ENCODE peak calls at places on chromosomes 1 and 21, in four cellular contexts. One of them, this sample, is unnamed.

GRCh38 chr1:228541725-228542124 is 54.5 kb downstream of the RNF187 start:
- DNase-seq in lower leg skin: no peak
- DNase-seq in heart left ventricle: no peak
- DNase-seq in transverse colon: no peak
- DNase-seq in this sample: no peak

GRCh38 chr1:91745649-91746383 is 140.1 kb downstream of the TGFBR3 start:
- DNase-seq in lower leg skin: no peak
- DNase-seq in heart left ventricle: no peak
- DNase-seq in transverse colon: no peak
- DNase-seq in this sample: no peak

GRCh38 chr1:36880155-36881070 is 153.9 kb downstream of the GRIK3 start:
- DNase-seq in lower leg skin: peak; percentile 6
- DNase-seq in heart left ventricle: no peak
- DNase-seq in transverse colon: no peak
- DNase-seq in this sample: no peak

GRCh38 chr1:205597691-205598314 is 34.0 kb downstream of the ELK4 start:
- DNase-seq in lower leg skin: no peak
- DNase-seq in heart left ventricle: peak; percentile 66
- DNase-seq in transverse colon: no peak
- DNase-seq in this sample: no peak

GRCh38 chr1:224406216-224406615 is 28.4 kb downstream of the WDR26 start:
- DNase-seq in lower leg skin: no peak
- DNase-seq in heart left ventricle: no peak
- DNase-seq in transverse colon: no peak
- DNase-seq in this sample: no peak

GRCh38 chr21:27372381-27372780 is 405.5 kb upstream of the ADAMTS5 start:
- DNase-seq in lower leg skin: no peak
- DNase-seq in heart left ventricle: no peak
- DNase-seq in transverse colon: no peak
- DNase-seq in this sample: no peak

GRCh38 chr1:12745992-12746323 is at the start of gene CFAP107:
- DNase-seq in lower leg skin: no peak
- DNase-seq in heart left ventricle: no peak
- DNase-seq in transverse colon: no peak
- DNase-seq in this sample: peak; percentile 13

GRCh38 chr1:36248250-36248894 is 24.1 kb downstream of the THRAP3 start:
- DNase-seq in lower leg skin: peak; percentile 47
- DNase-seq in heart left ventricle: no peak
- DNase-seq in transverse colon: peak; percentile 53
- DNase-seq in this sample: peak; percentile 81

GRCh38 chr21:44425307-44425894 is 29.9 kb upstream of the LRRC3 start:
- DNase-seq in lower leg skin: no peak
- DNase-seq in heart left ventricle: peak; percentile 50
- DNase-seq in transverse colon: no peak
- DNase-seq in this sample: no peak

GRCh38 chr1:156898151-156898550 is 4.6 kb downstream of the PEAR1 start:
- DNase-seq in lower leg skin: no peak
- DNase-seq in heart left ventricle: peak; percentile 87
- DNase-seq in transverse colon: no peak
- DNase-seq in this sample: no peak

GRCh38 chr1:190436615-190437014 is 41.0 kb downstream of the BRINP3 start:
- DNase-seq in lower leg skin: no peak
- DNase-seq in heart left ventricle: no peak
- DNase-seq in transverse colon: no peak
- DNase-seq in this sample: no peak

DNA sequence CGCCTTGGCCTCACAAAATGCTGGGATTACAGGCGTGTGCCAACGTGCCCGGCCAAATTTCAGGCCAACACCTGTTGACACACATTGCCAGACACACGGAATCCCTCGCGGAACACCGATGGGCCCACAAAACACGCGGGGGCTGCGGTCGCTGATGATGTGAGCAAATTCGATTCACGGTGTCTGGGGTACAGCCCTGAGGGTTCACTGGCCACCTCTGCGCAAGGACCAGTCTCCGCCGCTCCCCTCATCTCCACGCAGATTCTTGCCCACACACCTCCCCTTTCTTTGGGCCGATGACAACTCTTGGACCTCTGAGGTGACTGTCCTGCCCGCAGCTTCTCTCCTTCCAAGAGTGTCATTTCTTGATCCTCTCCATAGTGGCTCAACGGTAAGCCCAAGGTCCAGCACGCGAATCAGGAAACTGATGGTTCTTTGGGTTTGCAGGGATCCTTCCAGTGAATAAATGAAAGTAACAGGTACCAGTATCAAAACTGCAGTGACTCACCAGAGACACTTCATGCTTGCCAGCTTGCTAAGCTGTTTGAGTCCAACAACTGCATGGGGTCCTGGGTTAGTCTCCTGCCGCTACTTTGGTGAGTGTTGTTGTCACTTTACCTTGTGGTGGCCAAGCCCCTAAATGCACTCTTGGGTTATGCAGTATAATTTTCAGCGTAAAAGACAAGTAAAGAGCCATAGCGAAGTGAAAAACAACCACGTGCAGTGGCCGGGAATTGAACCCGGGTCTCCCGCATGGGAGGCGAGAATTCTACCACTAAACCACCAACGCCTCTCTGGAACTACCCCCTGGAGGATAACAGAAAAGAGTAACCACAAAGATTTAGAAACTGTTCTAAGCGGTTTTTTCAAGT is 11.0 kb upstream of the RNU1-3 start:
- DNase-seq in lower leg skin: no peak
- DNase-seq in heart left ventricle: peak; percentile 44
- DNase-seq in transverse colon: peak; percentile 25
- DNase-seq in this sample: peak; percentile 71
- TF ChIP-seq POLR2A in lower leg skin: no peak
- TF ChIP-seq POLR2A in heart left ventricle: no peak
- TF ChIP-seq POLR2A in transverse colon: no peak
- TF ChIP-seq POLR2A in this sample: no peak

GRCh38 chr1:182847105-182847504 is 8.0 kb downstream of the DHX9 start:
- DNase-seq in lower leg skin: no peak
- DNase-seq in heart left ventricle: no peak
- DNase-seq in transverse colon: no peak
- DNase-seq in this sample: no peak

GRCh38 chr1:182855886-182856285 is 16.7 kb downstream of the DHX9 start:
- DNase-seq in lower leg skin: no peak
- DNase-seq in heart left ventricle: no peak
- DNase-seq in transverse colon: no peak
- DNase-seq in this sample: no peak

GRCh38 chr1:182848736-182849135 is 9.6 kb downstream of the DHX9 start:
- DNase-seq in lower leg skin: no peak
- DNase-seq in heart left ventricle: no peak
- DNase-seq in transverse colon: no peak
- DNase-seq in this sample: no peak

GRCh38 chr1:182850319-182850718 is 11.2 kb downstream of the DHX9 start:
- DNase-seq in lower leg skin: no peak
- DNase-seq in heart left ventricle: no peak
- DNase-seq in transverse colon: no peak
- DNase-seq in this sample: no peak

GRCh38 chr1:182851825-182852224 is 12.7 kb downstream of the DHX9 start:
- DNase-seq in lower leg skin: no peak
- DNase-seq in heart left ventricle: no peak
- DNase-seq in transverse colon: no peak
- DNase-seq in this sample: no peak
- TF ChIP-seq POLR2A in lower leg skin: no peak
- TF ChIP-seq POLR2A in heart left ventricle: no peak
- TF ChIP-seq POLR2A in transverse colon: no peak
- TF ChIP-seq POLR2A in this sample: no peak

DNA sequence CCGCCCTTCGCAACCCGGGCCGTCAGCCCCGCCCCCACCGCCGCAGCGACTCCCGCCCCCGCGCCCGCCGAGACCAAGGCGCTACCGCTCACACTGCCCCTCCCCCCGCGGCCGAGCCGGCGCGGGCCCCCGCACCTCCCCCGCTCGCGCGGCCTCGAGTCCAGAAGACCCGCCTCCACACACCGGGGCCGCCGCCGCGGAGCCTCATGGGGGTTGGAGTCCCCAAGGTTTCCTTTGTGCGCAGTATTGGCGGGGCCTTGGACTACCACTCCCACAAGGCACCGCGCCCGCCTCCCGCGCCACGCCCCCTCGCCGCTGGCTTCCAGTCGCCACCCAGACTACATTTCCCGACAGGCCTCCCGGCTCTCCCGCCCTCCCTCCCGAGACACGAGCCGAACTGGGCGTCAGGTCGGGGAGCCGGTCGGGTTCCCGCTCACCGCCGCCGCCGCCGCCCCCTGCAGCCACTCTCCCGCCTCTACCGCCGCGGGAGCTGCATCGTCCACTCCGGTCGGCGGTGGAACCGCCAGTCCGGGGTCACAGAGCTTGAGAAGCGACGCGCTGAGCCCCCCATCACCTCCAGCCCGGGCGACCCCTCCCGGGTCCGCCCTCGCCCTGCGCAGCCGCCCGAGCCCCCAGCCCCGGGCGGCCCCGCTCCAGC is at the start of gene PHF13:
- DNase-seq in lower leg skin: peak; percentile 99
- DNase-seq in heart left ventricle: peak; percentile 100
- DNase-seq in transverse colon: peak; percentile 100
- DNase-seq in this sample: peak; percentile 100
- TF ChIP-seq POLR2A in lower leg skin: no peak
- TF ChIP-seq POLR2A in heart left ventricle: peak; percentile 49
- TF ChIP-seq POLR2A in transverse colon: peak; percentile 56
- TF ChIP-seq POLR2A in this sample: no peak

GRCh38 chr1:93591833-93592635 is 89.6 kb downstream of the BCAR3 start:
- DNase-seq in lower leg skin: no peak
- DNase-seq in heart left ventricle: no peak
- DNase-seq in transverse colon: peak; percentile 94
- DNase-seq in this sample: no peak
- TF ChIP-seq POLR2A in lower leg skin: no peak
- TF ChIP-seq POLR2A in heart left ventricle: no peak
- TF ChIP-seq POLR2A in transverse colon: peak; percentile 67
- TF ChIP-seq POLR2A in this sample: no peak

GRCh38 chr1:30194741-30195423 is 528.5 kb downstream of the MATN1 start:
- DNase-seq in lower leg skin: no peak
- DNase-seq in heart left ventricle: no peak
- DNase-seq in transverse colon: no peak
- DNase-seq in this sample: no peak

GRCh38 chr1:30197616-30197934 is 525.8 kb downstream of the MATN1 start:
- DNase-seq in lower leg skin: no peak
- DNase-seq in heart left ventricle: no peak
- DNase-seq in transverse colon: no peak
- DNase-seq in this sample: no peak

GRCh38 chr1:30195424-30196134 is 527.8 kb downstream of the MATN1 start:
- DNase-seq in lower leg skin: no peak
- DNase-seq in heart left ventricle: no peak
- DNase-seq in transverse colon: no peak
- DNase-seq in this sample: no peak

GRCh38 chr1:30196872-30197615 is 526.3 kb downstream of the MATN1 start:
- DNase-seq in lower leg skin: no peak
- DNase-seq in heart left ventricle: no peak
- DNase-seq in transverse colon: no peak
- DNase-seq in this sample: no peak

DNA sequence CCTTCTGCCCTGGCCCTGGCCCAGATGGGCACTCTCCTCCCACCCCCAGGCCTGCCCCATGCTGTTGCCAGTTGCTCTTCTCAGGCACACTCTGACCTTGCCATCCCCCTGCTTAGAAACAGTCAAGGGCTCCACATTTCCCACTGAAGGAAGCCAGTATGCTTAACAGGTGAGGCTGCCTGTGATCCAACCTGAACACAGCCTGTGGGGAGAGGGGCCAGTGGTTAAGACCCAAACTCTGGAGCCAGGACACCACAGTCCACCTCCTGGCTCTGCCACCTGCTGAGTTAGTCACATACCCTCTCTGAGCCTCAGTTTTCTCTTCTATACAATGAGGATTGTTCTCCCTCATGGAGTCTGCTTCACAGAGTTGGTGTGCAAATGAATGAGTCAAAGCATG is 526.9 kb downstream of the MATN1 start:
- DNase-seq in lower leg skin: no peak
- DNase-seq in heart left ventricle: no peak
- DNase-seq in transverse colon: no peak
- DNase-seq in this sample: no peak
- TF ChIP-seq POLR2A in lower leg skin: no peak
- TF ChIP-seq POLR2A in heart left ventricle: no peak
- TF ChIP-seq POLR2A in transverse colon: no peak
- TF ChIP-seq POLR2A in this sample: no peak

DNA sequence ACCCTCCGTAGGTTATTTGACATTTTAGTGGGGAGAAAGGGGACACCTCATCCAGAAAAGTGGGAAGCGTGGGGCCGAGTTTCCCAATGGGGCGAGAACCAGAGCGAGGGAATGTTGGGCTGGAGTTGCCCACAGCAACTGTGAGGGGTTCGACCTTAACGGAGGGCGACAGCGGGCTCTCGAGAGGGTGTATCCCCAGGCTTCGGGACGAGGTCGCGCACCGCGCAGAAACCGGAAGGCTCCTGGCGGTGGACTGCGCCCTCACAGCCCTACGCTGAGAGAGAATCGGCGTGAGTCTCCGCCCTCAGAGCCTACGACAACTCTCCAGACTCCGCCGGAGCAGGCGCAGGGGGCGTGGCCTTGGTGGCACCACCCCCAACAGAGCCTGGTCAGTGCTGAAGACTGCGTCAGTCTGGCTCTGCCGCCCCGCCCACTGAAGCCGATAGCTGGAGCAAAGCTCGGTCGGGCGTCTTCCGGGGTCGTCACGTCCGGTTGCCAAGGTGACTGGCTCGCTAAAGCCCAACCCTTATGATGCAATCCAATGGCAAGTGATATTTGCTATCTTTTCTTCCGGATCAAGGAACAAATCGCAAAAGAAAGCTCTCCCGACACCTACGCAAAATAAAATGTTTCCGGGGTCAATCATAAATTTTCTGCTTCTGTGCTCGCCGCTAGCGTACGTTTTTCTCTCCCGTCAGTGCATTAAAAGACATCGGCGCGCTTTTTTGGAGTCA is at the start of gene LRIF1:
- DNase-seq in lower leg skin: peak; percentile 99
- DNase-seq in heart left ventricle: peak; percentile 100
- DNase-seq in transverse colon: peak; percentile 100
- DNase-seq in this sample: peak; percentile 100
- TF ChIP-seq POLR2A in lower leg skin: no peak
- TF ChIP-seq POLR2A in heart left ventricle: peak; percentile 95
- TF ChIP-seq POLR2A in transverse colon: peak; percentile 97
- TF ChIP-seq POLR2A in this sample: peak; percentile 99

This sample was measured in erythroblast.